ENCODE peak calls at places on chromosome 1, in seven cellular contexts. G is astrocyte, R is MM.1S, D is PC-3, Q is mesenchymal stem cell, H is keratinocyte, S is IMR-90. T is an unnamed sample.

GRCh38 chr1:90850181-90850924 is 133.3 kb upstream of the BARHL2 start:
- DNase-seq in S (no peak), Q (peak), G (no peak), R (no peak), H (no peak), D (no peak), T (no peak)

GRCh38 chr1:204828352-204828850 is 42.3 kb upstream of the NFASC start:
- DNase-seq in R (peak), H (no peak), D (peak), Q (peak), G (peak), S (no peak), T (no peak)

GRCh38 chr1:164771001-164771550 is 212.1 kb downstream of the PBX1 start:
- DNase-seq in H (no peak), R (no peak), S (peak), G (peak), D (no peak), Q (no peak), T (no peak)

GRCh38 chr1:227225715-227226346 is 92.5 kb downstream of the CDC42BPA start:
- DNase-seq in H (peak), Q (peak), D (peak), R (no peak), G (peak), S (peak), T (no peak)

GRCh38 chr1:26608895-26609294 is 79.3 kb downstream of the RPS6KA1 start:
- DNase-seq in Q (no peak), D (no peak), R (no peak), H (no peak), G (no peak), S (no peak), T (peak)

GRCh38 chr1:1908506-1908791 is 6.6 kb upstream of the CALML6 start:
- DNase-seq in R (no peak), H (no peak), G (no peak), S (no peak), Q (no peak), D (peak), T (no peak)

GRCh38 chr1:172742599-172743500 is 83.9 kb downstream of the FASLG start:
- DNase-seq in G (no peak), D (peak), H (no peak), R (peak), S (peak), Q (peak), T (peak)

GRCh38 chr1:94865369-94865768 is 45.2 kb downstream of the SLC44A3 start:
- DNase-seq in D (peak), S (peak), H (no peak), R (no peak), G (peak), Q (peak), T (no peak)

GRCh38 chr1:82399093-82399492 is 598.4 kb downstream of the ADGRL2 start:
- DNase-seq in H (no peak), Q (no peak), S (peak), G (peak), D (no peak), R (no peak), T (no peak)

GRCh38 chr1:44460107-44460885 is 55.2 kb downstream of the RNF220 start:
- DNase-seq in R (no peak), S (no peak), Q (no peak), G (no peak), D (no peak), H (no peak), T (no peak)

DNA sequence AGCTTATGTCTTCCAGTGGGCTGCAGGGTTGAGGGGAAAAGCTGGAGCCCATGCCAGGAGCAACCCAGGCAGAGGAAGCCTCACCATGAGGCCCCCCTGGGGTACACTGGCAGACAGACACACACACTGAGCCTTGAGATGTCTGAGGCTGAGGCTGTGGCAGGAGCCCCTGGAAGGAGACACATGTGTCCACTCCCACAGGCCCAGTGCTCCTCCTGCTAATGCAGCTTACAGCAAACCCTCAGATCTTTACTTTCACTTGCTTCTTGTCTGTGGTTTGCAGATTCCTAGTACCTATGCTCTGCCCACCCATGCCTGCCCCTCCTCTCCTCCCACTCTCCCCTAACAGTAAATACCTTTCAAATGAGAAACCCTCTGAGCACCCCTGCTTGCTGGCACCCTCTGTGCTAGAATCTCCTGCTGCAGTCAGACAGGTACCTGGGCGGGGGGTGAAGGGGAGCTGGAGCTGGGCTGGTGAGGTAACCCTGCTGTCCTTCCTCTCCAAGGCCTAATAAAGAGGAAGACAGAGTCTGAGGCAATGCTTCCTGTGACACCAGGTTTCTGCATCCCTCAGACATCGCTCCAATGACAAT is 63.4 kb upstream of the NEK2 start:
- DNase-seq in G (peak), Q (no peak), H (no peak), R (peak), D (peak), S (peak), T (peak)
- H3K4me2 ChIP-seq in G (no peak), Q (no peak), H (no peak), R (peak), D (no peak), S (no peak), T (peak)

GRCh38 chr1:40708750-40709099 is 17.2 kb downstream of the NFYC start:
- DNase-seq in R (peak), G (peak), Q (peak), H (peak), S (peak), D (peak), T (peak)
- H3K4me3 ChIP-seq in R (peak), G (peak), Q (peak), H (peak), S (peak), D (peak), T (peak)

GRCh38 chr1:12437629-12438028 is 180.4 kb downstream of the DHRS3 start:
- DNase-seq in S (no peak), D (no peak), G (no peak), R (no peak), Q (no peak), H (no peak), T (no peak)

GRCh38 chr1:12436345-12436658 is 181.7 kb downstream of the DHRS3 start:
- DNase-seq in H (no peak), Q (no peak), G (no peak), S (no peak), R (no peak), D (no peak), T (no peak)

GRCh38 chr1:12438349-12438924 is 179.6 kb downstream of the DHRS3 start:
- DNase-seq in R (no peak), D (peak), Q (no peak), H (no peak), S (no peak), G (peak), T (no peak)

GRCh38 chr1:12435639-12436344 is 182.2 kb downstream of the DHRS3 start:
- DNase-seq in R (peak), S (peak), Q (no peak), G (peak), H (no peak), D (peak), T (peak)

GRCh38 chr1:12436817-12437599 is 181.0 kb downstream of the DHRS3 start:
- DNase-seq in G (peak), R (no peak), H (peak), Q (peak), S (peak), D (peak), T (no peak)
- H3K4me2 ChIP-seq in G (peak), R (no peak), H (peak), Q (no peak), S (peak), D (peak), T (no peak)

GRCh38 chr1:9874959-9875635 is 35.0 kb downstream of the CTNNBIP1 start:
- DNase-seq in Q (peak), R (peak), D (peak), G (peak), H (no peak), S (peak), T (peak)
- H3K4me3 ChIP-seq in Q (no peak), R (peak), D (no peak), G (no peak), H (no peak), S (no peak), T (no peak)